ENCODE peak calls at places on chromosome X, in six cellular contexts. One of them, this sample, is unnamed.

GRCh38 chrX:39896951-39897740 is 200.6 kb downstream of the BCOR start:
- DNase-seq in endothelial cell: peak
- DNase-seq in neural crest cell: no peak
- DNase-seq in sigmoid colon: no peak
- DNase-seq in right lobe of liver: no peak
- DNase-seq in fibroblast of mammary gland: peak
- DNase-seq in this sample: peak

GRCh38 chrX:57070185-57070984 is 51.0 kb downstream of the SPIN2B start:
- DNase-seq in endothelial cell: peak
- DNase-seq in neural crest cell: no peak
- DNase-seq in fibroblast of mammary gland: no peak
- DNase-seq in right lobe of liver: no peak
- DNase-seq in sigmoid colon: no peak
- DNase-seq in this sample: no peak

GRCh38 chrX:40864972-40865371 is 129.6 kb upstream of the MED14 start:
- DNase-seq in neural crest cell: no peak
- DNase-seq in right lobe of liver: no peak
- DNase-seq in sigmoid colon: no peak
- DNase-seq in endothelial cell: no peak
- DNase-seq in fibroblast of mammary gland: peak
- DNase-seq in this sample: peak

GRCh38 chrX:116462843-116463242 is at the start of gene CT83:
- DNase-seq in sigmoid colon: no peak
- DNase-seq in neural crest cell: no peak
- DNase-seq in endothelial cell: no peak
- DNase-seq in fibroblast of mammary gland: no peak
- DNase-seq in right lobe of liver: no peak
- DNase-seq in this sample: no peak

GRCh38 chrX:153669174-153669890 is 4.3 kb downstream of the PNCK start:
- DNase-seq in sigmoid colon: peak
- DNase-seq in neural crest cell: no peak
- DNase-seq in endothelial cell: peak
- DNase-seq in right lobe of liver: peak
- DNase-seq in fibroblast of mammary gland: peak
- DNase-seq in this sample: peak

GRCh38 chrX:139825618-139826017 is 107.2 kb downstream of the ATP11C start:
- DNase-seq in sigmoid colon: no peak
- DNase-seq in fibroblast of mammary gland: no peak
- DNase-seq in right lobe of liver: no peak
- DNase-seq in neural crest cell: no peak
- DNase-seq in endothelial cell: no peak
- DNase-seq in this sample: no peak

GRCh38 chrX:47212381-47213293 is 5.8 kb upstream of the CDK16 start:
- DNase-seq in neural crest cell: no peak
- DNase-seq in fibroblast of mammary gland: no peak
- DNase-seq in endothelial cell: no peak
- DNase-seq in right lobe of liver: peak
- DNase-seq in sigmoid colon: peak
- DNase-seq in this sample: no peak

GRCh38 chrX:116379854-116380253 is 56.6 kb upstream of the SLC6A14 start:
- DNase-seq in endothelial cell: no peak
- DNase-seq in neural crest cell: no peak
- DNase-seq in right lobe of liver: no peak
- DNase-seq in sigmoid colon: no peak
- DNase-seq in fibroblast of mammary gland: peak
- DNase-seq in this sample: no peak

GRCh38 chrX:18545771-18546170 is 120.4 kb downstream of the CDKL5 start:
- DNase-seq in endothelial cell: no peak
- DNase-seq in fibroblast of mammary gland: no peak
- DNase-seq in sigmoid colon: no peak
- DNase-seq in neural crest cell: no peak
- DNase-seq in right lobe of liver: no peak
- DNase-seq in this sample: no peak
- TF ChIP-seq CTCF in endothelial cell: no peak
- TF ChIP-seq CTCF in fibroblast of mammary gland: no peak
- TF ChIP-seq CTCF in sigmoid colon: no peak
- TF ChIP-seq CTCF in neural crest cell: no peak
- TF ChIP-seq CTCF in right lobe of liver: no peak
- TF ChIP-seq CTCF in this sample: no peak

GRCh38 chrX:6238576-6238975 is 9.9 kb upstream of the NLGN4X start:
- DNase-seq in right lobe of liver: no peak
- DNase-seq in sigmoid colon: no peak
- DNase-seq in endothelial cell: no peak
- DNase-seq in fibroblast of mammary gland: no peak
- DNase-seq in neural crest cell: no peak
- DNase-seq in this sample: no peak
- TF ChIP-seq CTCF in right lobe of liver: no peak
- TF ChIP-seq CTCF in sigmoid colon: no peak
- TF ChIP-seq CTCF in endothelial cell: no peak
- TF ChIP-seq CTCF in fibroblast of mammary gland: no peak
- TF ChIP-seq CTCF in neural crest cell: no peak
- TF ChIP-seq CTCF in this sample: no peak

GRCh38 chrX:69282893-69283690 is 117.8 kb upstream of the PJA1 start:
- DNase-seq in endothelial cell: no peak
- DNase-seq in neural crest cell: no peak
- DNase-seq in fibroblast of mammary gland: no peak
- DNase-seq in sigmoid colon: no peak
- DNase-seq in right lobe of liver: no peak
- DNase-seq in this sample: no peak
- TF ChIP-seq CTCF in endothelial cell: no peak
- TF ChIP-seq CTCF in neural crest cell: no peak
- TF ChIP-seq CTCF in fibroblast of mammary gland: no peak
- TF ChIP-seq CTCF in sigmoid colon: no peak
- TF ChIP-seq CTCF in right lobe of liver: no peak
- TF ChIP-seq CTCF in this sample: no peak

GRCh38 chrX:80432441-80432840 is 12.2 kb downstream of the TENT5D start:
- DNase-seq in right lobe of liver: no peak
- DNase-seq in neural crest cell: no peak
- DNase-seq in sigmoid colon: no peak
- DNase-seq in endothelial cell: no peak
- DNase-seq in fibroblast of mammary gland: no peak
- DNase-seq in this sample: no peak

GRCh38 chrX:80430826-80431501 is 10.7 kb downstream of the TENT5D start:
- DNase-seq in right lobe of liver: no peak
- DNase-seq in sigmoid colon: no peak
- DNase-seq in endothelial cell: no peak
- DNase-seq in neural crest cell: no peak
- DNase-seq in fibroblast of mammary gland: peak
- DNase-seq in this sample: peak

GRCh38 chrX:80432863-80433262 is 12.6 kb downstream of the TENT5D start:
- DNase-seq in endothelial cell: no peak
- DNase-seq in right lobe of liver: no peak
- DNase-seq in sigmoid colon: no peak
- DNase-seq in fibroblast of mammary gland: peak
- DNase-seq in neural crest cell: no peak
- DNase-seq in this sample: peak

DNA sequence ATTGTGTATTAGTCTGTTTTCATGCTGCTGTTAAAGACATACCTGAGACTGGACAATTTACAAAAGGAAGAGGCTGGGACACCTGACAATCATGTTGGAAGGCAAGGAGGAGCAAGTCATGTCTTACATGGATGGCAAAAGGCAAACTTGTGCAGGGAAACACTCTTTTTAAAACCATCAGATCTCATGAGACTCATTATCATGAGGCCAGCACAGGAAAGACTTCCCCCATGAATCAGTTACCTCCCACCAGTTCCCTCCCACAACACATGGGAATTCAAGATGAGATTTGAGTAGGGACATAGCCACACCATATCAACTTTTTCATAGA is 11.2 kb downstream of the TENT5D start:
- DNase-seq in fibroblast of mammary gland: no peak
- DNase-seq in sigmoid colon: no peak
- DNase-seq in right lobe of liver: no peak
- DNase-seq in endothelial cell: no peak
- DNase-seq in neural crest cell: no peak
- DNase-seq in this sample: no peak
- TF ChIP-seq CTCF in fibroblast of mammary gland: no peak
- TF ChIP-seq CTCF in sigmoid colon: no peak
- TF ChIP-seq CTCF in right lobe of liver: no peak
- TF ChIP-seq CTCF in endothelial cell: no peak
- TF ChIP-seq CTCF in neural crest cell: no peak
- TF ChIP-seq CTCF in this sample: no peak

GRCh38 chrX:149630681-149631292 is 805 bp downstream of the TMEM185A start:
- DNase-seq in endothelial cell: no peak
- DNase-seq in right lobe of liver: no peak
- DNase-seq in sigmoid colon: no peak
- DNase-seq in neural crest cell: no peak
- DNase-seq in fibroblast of mammary gland: peak
- DNase-seq in this sample: no peak
- TF ChIP-seq CTCF in endothelial cell: no peak
- TF ChIP-seq CTCF in right lobe of liver: no peak
- TF ChIP-seq CTCF in sigmoid colon: no peak
- TF ChIP-seq CTCF in neural crest cell: no peak
- TF ChIP-seq CTCF in fibroblast of mammary gland: peak
- TF ChIP-seq CTCF in this sample: peak

GRCh38 chrX:63506320-63506719 is 155.2 kb upstream of the SPIN4 start:
- DNase-seq in sigmoid colon: no peak
- DNase-seq in endothelial cell: no peak
- DNase-seq in fibroblast of mammary gland: peak
- DNase-seq in right lobe of liver: no peak
- DNase-seq in neural crest cell: no peak
- DNase-seq in this sample: peak
- TF ChIP-seq CTCF in sigmoid colon: peak
- TF ChIP-seq CTCF in endothelial cell: no peak
- TF ChIP-seq CTCF in fibroblast of mammary gland: peak
- TF ChIP-seq CTCF in right lobe of liver: peak
- TF ChIP-seq CTCF in neural crest cell: peak
- TF ChIP-seq CTCF in this sample: peak

GRCh38 chrX:2461711-2462016 is 39.1 kb downstream of the DHRSX start:
- DNase-seq in neural crest cell: no peak
- DNase-seq in endothelial cell: no peak
- DNase-seq in fibroblast of mammary gland: no peak
- DNase-seq in right lobe of liver: peak
- DNase-seq in sigmoid colon: no peak
- DNase-seq in this sample: no peak

GRCh38 chrX:2462780-2463179 is 38.0 kb downstream of the DHRSX start:
- DNase-seq in right lobe of liver: peak
- DNase-seq in sigmoid colon: no peak
- DNase-seq in fibroblast of mammary gland: no peak
- DNase-seq in neural crest cell: no peak
- DNase-seq in endothelial cell: no peak
- DNase-seq in this sample: peak

GRCh38 chrX:2457289-2458133 is 43.3 kb downstream of the DHRSX start:
- DNase-seq in right lobe of liver: peak
- DNase-seq in fibroblast of mammary gland: no peak
- DNase-seq in sigmoid colon: no peak
- DNase-seq in endothelial cell: no peak
- DNase-seq in neural crest cell: no peak
- DNase-seq in this sample: no peak

GRCh38 chrX:2452799-2453198 is 48.0 kb downstream of the DHRSX start:
- DNase-seq in right lobe of liver: no peak
- DNase-seq in fibroblast of mammary gland: no peak
- DNase-seq in endothelial cell: no peak
- DNase-seq in neural crest cell: no peak
- DNase-seq in sigmoid colon: no peak
- DNase-seq in this sample: no peak

GRCh38 chrX:2458309-2458708 is 42.5 kb downstream of the DHRSX start:
- DNase-seq in sigmoid colon: no peak
- DNase-seq in endothelial cell: no peak
- DNase-seq in neural crest cell: no peak
- DNase-seq in fibroblast of mammary gland: no peak
- DNase-seq in right lobe of liver: no peak
- DNase-seq in this sample: no peak
- TF ChIP-seq CTCF in sigmoid colon: no peak
- TF ChIP-seq CTCF in endothelial cell: no peak
- TF ChIP-seq CTCF in neural crest cell: no peak
- TF ChIP-seq CTCF in fibroblast of mammary gland: no peak
- TF ChIP-seq CTCF in right lobe of liver: no peak
- TF ChIP-seq CTCF in this sample: no peak

GRCh38 chrX:16671005-16671404 is 21.0 kb downstream of the S100G start:
- DNase-seq in neural crest cell: no peak
- DNase-seq in right lobe of liver: no peak
- DNase-seq in endothelial cell: peak
- DNase-seq in sigmoid colon: no peak
- DNase-seq in fibroblast of mammary gland: peak
- DNase-seq in this sample: peak
- TF ChIP-seq CTCF in neural crest cell: peak
- TF ChIP-seq CTCF in right lobe of liver: peak
- TF ChIP-seq CTCF in endothelial cell: no peak
- TF ChIP-seq CTCF in sigmoid colon: no peak
- TF ChIP-seq CTCF in fibroblast of mammary gland: peak
- TF ChIP-seq CTCF in this sample: peak

DNA sequence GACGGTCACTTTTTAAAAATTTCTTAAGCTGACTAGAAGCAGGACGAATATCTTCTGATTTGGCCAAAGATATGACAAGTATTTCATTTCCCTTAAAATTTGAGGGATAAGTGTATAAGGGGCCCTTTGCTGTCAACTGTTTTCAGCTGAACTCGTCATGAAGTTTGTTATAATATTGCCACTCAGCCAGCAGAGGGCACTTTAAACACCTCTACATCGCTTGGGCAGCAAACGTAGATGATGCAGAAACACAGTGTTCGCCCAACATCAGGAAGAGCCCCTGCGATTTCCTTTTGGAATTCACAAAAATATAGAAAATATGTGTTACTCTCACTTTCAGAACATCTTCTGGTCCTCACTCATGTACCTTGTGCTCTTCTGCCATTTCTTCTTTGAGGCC is 435.7 kb upstream of the FMR1 start:
- DNase-seq in endothelial cell: peak
- DNase-seq in neural crest cell: peak
- DNase-seq in sigmoid colon: no peak
- DNase-seq in fibroblast of mammary gland: peak
- DNase-seq in right lobe of liver: no peak
- DNase-seq in this sample: peak
- TF ChIP-seq CTCF in endothelial cell: no peak
- TF ChIP-seq CTCF in neural crest cell: peak
- TF ChIP-seq CTCF in sigmoid colon: no peak
- TF ChIP-seq CTCF in fibroblast of mammary gland: no peak
- TF ChIP-seq CTCF in right lobe of liver: peak
- TF ChIP-seq CTCF in this sample: no peak

GRCh38 chrX:114774691-114775090 is 190.8 kb downstream of the HTR2C start:
- DNase-seq in right lobe of liver: no peak
- DNase-seq in sigmoid colon: no peak
- DNase-seq in fibroblast of mammary gland: peak
- DNase-seq in endothelial cell: no peak
- DNase-seq in neural crest cell: no peak
- DNase-seq in this sample: peak
- TF ChIP-seq CTCF in right lobe of liver: no peak
- TF ChIP-seq CTCF in sigmoid colon: no peak
- TF ChIP-seq CTCF in fibroblast of mammary gland: peak
- TF ChIP-seq CTCF in endothelial cell: no peak
- TF ChIP-seq CTCF in neural crest cell: no peak
- TF ChIP-seq CTCF in this sample: peak

This sample was measured in cardiac muscle cell.